ENCODE peak calls at places on chromosomes 16 and 17, in five cellular contexts. P, H, D, K and T are unnamed samples.

GRCh38 chr16:11205754-11206459 is 50.1 kb downstream of the SOCS1 start:
- DNase-seq in P (no peak), H (no peak), D (no peak), K (no peak), T (no peak)

GRCh38 chr16:88596477-88596876 is 26.3 kb downstream of the ZC3H18 start:
- DNase-seq in P (no peak), H (no peak), D (no peak), K (no peak), T (no peak)

GRCh38 chr17:43832168-43832975 is 574 bp downstream of the MPP3 start:
- DNase-seq in P (peak), H (peak), D (peak), K (no peak), T (peak)

GRCh38 chr17:44518032-44518431 is 14.8 kb upstream of the GPATCH8 start:
- DNase-seq in P (no peak), H (no peak), D (no peak), K (no peak), T (no peak)

GRCh38 chr16:68358951-68359350 is 48.1 kb downstream of the PRMT7 start:
- DNase-seq in P (no peak), H (no peak), D (no peak), K (no peak), T (no peak)

GRCh38 chr17:37650419-37651003 is 7.3 kb upstream of the DDX52 start:
- DNase-seq in P (no peak), H (peak), D (no peak), K (no peak), T (no peak)

GRCh38 chr17:1789936-1790335 is 28.1 kb downstream of the SERPINF1 start:
- DNase-seq in P (no peak), H (no peak), D (no peak), K (no peak), T (no peak)

GRCh38 chr16:29858974-29859373 is 4.1 kb downstream of the CDIPT start:
- DNase-seq in P (no peak), H (no peak), D (no peak), K (no peak), T (no peak)

GRCh38 chr16:78530283-78530682 is 430.8 kb downstream of the WWOX start:
- DNase-seq in P (no peak), H (no peak), D (no peak), K (no peak), T (no peak)

GRCh38 chr16:31083556-31083955 is 5.2 kb downstream of the PRSS53 start:
- DNase-seq in P (no peak), H (no peak), D (no peak), K (no peak), T (no peak)

GRCh38 chr16:66324785-66325184 is 41.7 kb upstream of the CDH5 start:
- DNase-seq in P (no peak), H (peak), D (no peak), K (no peak), T (no peak)

GRCh38 chr17:82893779-82894178 is 54.0 kb upstream of the ZNF750 start:
- DNase-seq in P (no peak), H (no peak), D (no peak), K (no peak), T (peak)

GRCh38 chr17:56667925-56668324 is 74.4 kb downstream of the NOG start:
- DNase-seq in P (no peak), H (no peak), D (no peak), K (no peak), T (no peak)

GRCh38 chr17:80832266-80832676 is 159.4 kb upstream of the CHMP6 start:
- DNase-seq in P (peak), H (no peak), D (no peak), K (no peak), T (peak)

GRCh38 chr17:39816272-39816671 is 47.8 kb downstream of the IKZF3 start:
- DNase-seq in P (no peak), H (no peak), D (no peak), K (no peak), T (no peak)

GRCh38 chr16:17380613-17381012 is 90.1 kb downstream of the XYLT1 start:
- DNase-seq in P (no peak), H (no peak), D (no peak), K (no peak), T (no peak)

GRCh38 chr17:39209317-39210092 is 9.4 kb downstream of the RPL19 start:
- DNase-seq in P (peak), H (no peak), D (peak), K (peak), T (peak)

GRCh38 chr16:80417706-80418105 is 123.1 kb upstream of the DYNLRB2 start:
- DNase-seq in P (no peak), H (no peak), D (no peak), K (no peak), T (no peak)

GRCh38 chr17:8965394-8966168 is at the start of gene PIK3R5:
- DNase-seq in P (no peak), H (peak), D (peak), K (peak), T (peak)

GRCh38 chr16:10338426-10338825 is 47.4 kb upstream of the ATF7IP2 start:
- DNase-seq in P (peak), H (no peak), D (no peak), K (no peak), T (no peak)

GRCh38 chr16:81521141-81521626 is 76.6 kb downstream of the CMIP start:
- DNase-seq in P (no peak), H (no peak), D (no peak), K (peak), T (peak)

GRCh38 chr17:65593870-65594584 is 32.6 kb upstream of the AXIN2 start:
- DNase-seq in P (no peak), H (no peak), D (no peak), K (no peak), T (no peak)
- H3K27ac ChIP-seq in P (no peak), H (no peak), D (no peak), K (no peak), T (no peak)

DNA sequence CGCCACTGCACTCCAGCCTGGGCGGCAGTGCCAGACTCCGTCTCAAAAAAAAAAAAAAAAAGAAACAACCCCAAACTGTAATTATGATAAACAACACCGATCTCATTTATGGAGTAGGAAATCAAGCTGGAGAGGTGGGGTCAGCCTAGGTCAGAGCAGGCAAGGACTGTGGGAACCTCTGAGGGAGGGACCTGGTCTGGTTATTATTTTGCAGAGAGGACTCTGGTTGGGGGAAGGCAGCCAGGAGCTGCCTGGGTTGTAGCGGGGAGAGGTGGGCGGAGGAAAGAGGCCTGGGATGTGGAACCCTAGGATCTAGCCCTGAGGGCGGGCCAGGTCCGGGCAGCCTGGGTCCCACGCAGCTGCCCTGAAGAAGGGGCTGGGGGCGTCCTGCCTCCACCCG is 10.9 kb upstream of the HS3ST6 start:
- DNase-seq in P (no peak), H (no peak), D (no peak), K (no peak), T (no peak)
- H3K27ac ChIP-seq in P (peak), H (peak), D (peak), K (no peak), T (no peak)

GRCh38 chr16:1378087-1378803 is 26.5 kb downstream of the GNPTG start:
- DNase-seq in P (no peak), H (no peak), D (no peak), K (no peak), T (no peak)

GRCh38 chr16:1378804-1379053 is 27.0 kb downstream of the GNPTG start:
- DNase-seq in P (no peak), H (no peak), D (no peak), K (no peak), T (no peak)

GRCh38 chr16:1380195-1380594 is 28.5 kb downstream of the GNPTG start:
- DNase-seq in P (no peak), H (no peak), D (no peak), K (no peak), T (no peak)

GRCh38 chr16:1379863-1380174 is 28.1 kb downstream of the GNPTG start:
- DNase-seq in P (no peak), H (no peak), D (no peak), K (no peak), T (no peak)

GRCh38 chr16:1379054-1379862 is 27.5 kb downstream of the GNPTG start:
- DNase-seq in P (peak), H (peak), D (peak), K (peak), T (peak)
- H3K27ac ChIP-seq in P (peak), H (peak), D (peak), K (peak), T (peak)

DNA sequence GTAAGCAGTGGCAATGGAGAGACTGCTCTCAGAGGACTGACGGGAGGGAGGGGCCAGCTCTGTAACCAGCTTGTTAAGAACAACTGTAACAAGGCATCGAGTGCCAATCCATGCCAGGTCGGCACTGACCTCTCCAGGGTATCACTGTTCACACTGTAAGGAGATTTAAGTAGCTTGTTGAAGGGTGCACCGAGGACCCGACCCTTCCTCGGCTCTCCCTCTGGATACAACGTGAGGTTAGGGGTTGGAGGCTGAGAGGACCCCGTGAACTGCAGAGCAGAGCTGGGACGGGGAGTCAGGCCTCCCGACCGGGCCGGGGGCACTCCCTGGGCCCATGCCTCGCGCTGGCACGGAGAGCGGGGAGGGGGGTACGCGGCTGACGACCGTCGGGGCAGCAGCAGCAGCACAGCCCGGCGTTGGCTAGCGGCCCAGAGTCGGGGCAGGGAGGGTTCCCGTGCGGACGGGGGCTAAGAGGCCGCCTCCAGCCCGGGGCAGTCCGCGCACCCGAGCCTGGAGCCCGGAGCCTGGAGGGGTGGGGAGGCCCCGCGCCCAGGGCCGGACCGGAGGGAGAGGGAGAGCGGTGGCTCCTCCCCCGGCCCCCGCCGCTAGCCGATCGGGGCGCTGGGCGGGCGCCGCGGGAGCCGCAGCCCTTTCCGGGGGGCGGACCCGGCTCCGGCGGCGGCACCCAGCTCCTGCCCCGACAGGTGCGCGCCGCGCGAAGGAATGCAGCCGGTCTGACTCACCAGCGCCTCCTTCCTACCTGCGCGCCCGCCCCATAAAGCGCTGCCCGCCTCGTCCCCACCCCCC is at the start of gene ITGB4:
- DNase-seq in P (no peak), H (peak), D (no peak), K (peak), T (no peak)
- H3K27ac ChIP-seq in P (peak), H (peak), D (no peak), K (no peak), T (no peak)

GRCh38 chr16:84529607-84530006 is 25.1 kb upstream of the MEAK7 start:
- DNase-seq in P (no peak), H (no peak), D (no peak), K (no peak), T (no peak)
- H3K27ac ChIP-seq in P (no peak), H (no peak), D (no peak), K (no peak), T (no peak)

GRCh38 chr17:78920528-78920927 is 4.7 kb downstream of the TIMP2 start:
- DNase-seq in P (no peak), H (no peak), D (no peak), K (no peak), T (no peak)

GRCh38 chr17:78923660-78924453 is 1.3 kb downstream of the TIMP2 start:
- DNase-seq in P (peak), H (peak), D (peak), K (peak), T (peak)

GRCh38 chr17:78919816-78920516 is 5.2 kb downstream of the TIMP2 start:
- DNase-seq in P (no peak), H (no peak), D (no peak), K (no peak), T (no peak)

GRCh38 chr17:78922876-78923498 is 2.2 kb downstream of the TIMP2 start:
- DNase-seq in P (no peak), H (no peak), D (no peak), K (no peak), T (no peak)

GRCh38 chr17:78921437-78921971 is 3.7 kb downstream of the TIMP2 start:
- DNase-seq in P (peak), H (no peak), D (peak), K (no peak), T (no peak)
- H3K27ac ChIP-seq in P (peak), H (peak), D (peak), K (no peak), T (no peak)

DNA sequence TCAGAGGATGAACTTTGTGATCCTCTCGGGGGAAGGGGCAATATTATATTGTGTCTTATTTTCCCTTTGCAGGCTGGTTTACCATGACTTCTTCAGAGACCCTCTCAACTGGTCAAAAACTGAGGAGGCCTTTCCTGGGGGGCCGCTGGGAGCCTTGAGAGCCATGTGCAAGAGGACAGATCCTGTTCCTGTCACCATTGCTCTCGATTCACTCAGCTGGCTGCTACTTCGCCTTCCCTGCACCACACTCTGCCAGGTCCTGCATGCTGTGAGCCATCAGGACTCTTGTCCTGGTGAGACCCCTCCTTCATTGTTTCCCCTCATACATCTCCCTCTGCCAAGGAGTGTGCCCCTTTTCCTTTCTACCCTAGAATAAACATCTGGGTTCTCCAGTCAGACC is 2.5 kb downstream of the ELP5 start:
- DNase-seq in P (no peak), H (no peak), D (no peak), K (no peak), T (no peak)
- H3K27ac ChIP-seq in P (no peak), H (no peak), D (no peak), K (no peak), T (no peak)

GRCh38 chr17:3043737-3044365 is 19.6 kb downstream of the OR1D5 start:
- DNase-seq in P (no peak), H (no peak), D (no peak), K (no peak), T (peak)

GRCh38 chr17:3046753-3047152 is 16.7 kb downstream of the OR1D5 start:
- DNase-seq in P (no peak), H (no peak), D (no peak), K (no peak), T (no peak)

GRCh38 chr17:3048727-3049471 is 14.5 kb downstream of the OR1D5 start:
- DNase-seq in P (peak), H (peak), D (peak), K (peak), T (peak)

GRCh38 chr17:3049705-3050295 is 13.6 kb downstream of the OR1D5 start:
- DNase-seq in P (no peak), H (no peak), D (no peak), K (no peak), T (no peak)
- H3K27ac ChIP-seq in P (no peak), H (peak), D (no peak), K (no peak), T (no peak)